ENCODE peak calls at places on chromosomes 2 and 18, in seven cellular contexts. One of them, this sample, is unnamed.

GRCh38 chr2:240820607-240821428 is 799 bp upstream of the KIF1A start:
- DNase-seq in MM.1S: no peak
- DNase-seq in PC-3: no peak
- DNase-seq in hepatocyte: peak
- DNase-seq in SK-N-SH: peak
- DNase-seq in HCT116: no peak
- DNase-seq in GM12878: no peak
- DNase-seq in this sample: peak

GRCh38 chr2:138641277-138641676 is 138.9 kb downstream of the NXPH2 start:
- DNase-seq in hepatocyte: no peak
- DNase-seq in MM.1S: no peak
- DNase-seq in GM12878: no peak
- DNase-seq in PC-3: no peak
- DNase-seq in SK-N-SH: no peak
- DNase-seq in HCT116: no peak
- DNase-seq in this sample: no peak

GRCh38 chr2:152042636-152043615 is 55.9 kb downstream of the CACNB4 start:
- DNase-seq in HCT116: no peak
- DNase-seq in hepatocyte: no peak
- DNase-seq in MM.1S: no peak
- DNase-seq in GM12878: no peak
- DNase-seq in SK-N-SH: no peak
- DNase-seq in PC-3: no peak
- DNase-seq in this sample: peak

GRCh38 chr2:27705851-27706622 is 42.3 kb downstream of the SLC4A1AP start:
- DNase-seq in PC-3: peak
- DNase-seq in hepatocyte: peak
- DNase-seq in SK-N-SH: no peak
- DNase-seq in MM.1S: no peak
- DNase-seq in HCT116: peak
- DNase-seq in GM12878: no peak
- DNase-seq in this sample: no peak

GRCh38 chr2:19349911-19350677 is 8.3 kb downstream of the OSR1 start:
- DNase-seq in PC-3: peak
- DNase-seq in GM12878: no peak
- DNase-seq in HCT116: peak
- DNase-seq in MM.1S: peak
- DNase-seq in hepatocyte: peak
- DNase-seq in SK-N-SH: peak
- DNase-seq in this sample: peak

GRCh38 chr18:46566111-46566510 is 90.9 kb downstream of the LOXHD1 start:
- DNase-seq in GM12878: no peak
- DNase-seq in PC-3: no peak
- DNase-seq in SK-N-SH: no peak
- DNase-seq in HCT116: no peak
- DNase-seq in hepatocyte: no peak
- DNase-seq in MM.1S: no peak
- DNase-seq in this sample: no peak

GRCh38 chr18:28725876-28726275 is 548.9 kb upstream of the CDH2 start:
- DNase-seq in PC-3: peak
- DNase-seq in SK-N-SH: peak
- DNase-seq in MM.1S: no peak
- DNase-seq in GM12878: no peak
- DNase-seq in HCT116: no peak
- DNase-seq in hepatocyte: no peak
- DNase-seq in this sample: no peak

GRCh38 chr2:97858442-97858841 is 137.3 kb downstream of the TMEM131 start:
- DNase-seq in MM.1S: no peak
- DNase-seq in hepatocyte: no peak
- DNase-seq in PC-3: no peak
- DNase-seq in GM12878: no peak
- DNase-seq in HCT116: no peak
- DNase-seq in SK-N-SH: no peak
- DNase-seq in this sample: no peak

GRCh38 chr2:189407161-189407943 is 33.9 kb upstream of the WDR75 start:
- DNase-seq in HCT116: no peak
- DNase-seq in hepatocyte: peak
- DNase-seq in PC-3: peak
- DNase-seq in MM.1S: no peak
- DNase-seq in GM12878: no peak
- DNase-seq in SK-N-SH: peak
- DNase-seq in this sample: no peak

GRCh38 chr2:233289590-233290424 is 17.8 kb upstream of the SAG start:
- DNase-seq in MM.1S: no peak
- DNase-seq in GM12878: no peak
- DNase-seq in hepatocyte: no peak
- DNase-seq in PC-3: no peak
- DNase-seq in SK-N-SH: no peak
- DNase-seq in HCT116: no peak
- DNase-seq in this sample: no peak

GRCh38 chr18:23719634-23720201 is 30.5 kb downstream of the LAMA3 start:
- DNase-seq in SK-N-SH: no peak
- DNase-seq in PC-3: peak
- DNase-seq in MM.1S: no peak
- DNase-seq in hepatocyte: peak
- DNase-seq in GM12878: no peak
- DNase-seq in HCT116: peak
- DNase-seq in this sample: no peak

GRCh38 chr2:124874226-124874625 is 849.1 kb downstream of the CNTNAP5 start:
- DNase-seq in GM12878: no peak
- DNase-seq in hepatocyte: no peak
- DNase-seq in MM.1S: no peak
- DNase-seq in HCT116: no peak
- DNase-seq in PC-3: no peak
- DNase-seq in SK-N-SH: no peak
- DNase-seq in this sample: no peak

GRCh38 chr2:240143276-240143675 is 2.8 kb upstream of the OTOS start:
- DNase-seq in PC-3: no peak
- DNase-seq in MM.1S: no peak
- DNase-seq in GM12878: no peak
- DNase-seq in SK-N-SH: no peak
- DNase-seq in hepatocyte: no peak
- DNase-seq in HCT116: no peak
- DNase-seq in this sample: no peak

GRCh38 chr2:45256867-45257641 is 247.8 kb upstream of the SIX2 start:
- DNase-seq in hepatocyte: peak
- DNase-seq in HCT116: no peak
- DNase-seq in MM.1S: no peak
- DNase-seq in PC-3: no peak
- DNase-seq in GM12878: no peak
- DNase-seq in SK-N-SH: no peak
- DNase-seq in this sample: no peak

GRCh38 chr2:127508621-127509034 is 17.7 kb downstream of the IWS1 start:
- DNase-seq in HCT116: peak
- DNase-seq in SK-N-SH: peak
- DNase-seq in PC-3: peak
- DNase-seq in hepatocyte: peak
- DNase-seq in GM12878: no peak
- DNase-seq in MM.1S: no peak
- DNase-seq in this sample: no peak

GRCh38 chr2:190618030-190618429 is 30.9 kb upstream of the NAB1 start:
- DNase-seq in hepatocyte: peak
- DNase-seq in GM12878: no peak
- DNase-seq in HCT116: no peak
- DNase-seq in SK-N-SH: no peak
- DNase-seq in MM.1S: no peak
- DNase-seq in PC-3: no peak
- DNase-seq in this sample: no peak

GRCh38 chr2:218270721-218271486 is 585 bp downstream of the PNKD start:
- DNase-seq in HCT116: no peak
- DNase-seq in GM12878: no peak
- DNase-seq in PC-3: peak
- DNase-seq in MM.1S: peak
- DNase-seq in hepatocyte: peak
- DNase-seq in SK-N-SH: no peak
- DNase-seq in this sample: no peak

GRCh38 chr2:67872481-67872880 is 190.3 kb downstream of the C1D start:
- DNase-seq in PC-3: no peak
- DNase-seq in SK-N-SH: no peak
- DNase-seq in HCT116: no peak
- DNase-seq in GM12878: no peak
- DNase-seq in hepatocyte: no peak
- DNase-seq in MM.1S: no peak
- DNase-seq in this sample: no peak

GRCh38 chr2:170885130-170885791 is 43.8 kb upstream of the GORASP2 start:
- DNase-seq in GM12878: no peak
- DNase-seq in HCT116: no peak
- DNase-seq in SK-N-SH: no peak
- DNase-seq in hepatocyte: no peak
- DNase-seq in PC-3: peak
- DNase-seq in MM.1S: no peak
- DNase-seq in this sample: no peak

GRCh38 chr18:79794851-79795250 is 2.9 kb upstream of the KCNG2 start:
- DNase-seq in HCT116: no peak
- DNase-seq in hepatocyte: no peak
- DNase-seq in GM12878: no peak
- DNase-seq in PC-3: no peak
- DNase-seq in MM.1S: no peak
- DNase-seq in SK-N-SH: no peak
- DNase-seq in this sample: no peak

GRCh38 chr18:12271376-12272235 is 17.4 kb downstream of the CIDEA start:
- DNase-seq in PC-3: peak
- DNase-seq in hepatocyte: peak
- DNase-seq in SK-N-SH: peak
- DNase-seq in GM12878: peak
- DNase-seq in HCT116: peak
- DNase-seq in MM.1S: peak
- DNase-seq in this sample: peak

GRCh38 chr2:103138123-103138886 is 376.5 kb downstream of the TMEM182 start:
- DNase-seq in GM12878: no peak
- DNase-seq in SK-N-SH: no peak
- DNase-seq in hepatocyte: no peak
- DNase-seq in HCT116: no peak
- DNase-seq in MM.1S: peak
- DNase-seq in PC-3: no peak
- DNase-seq in this sample: no peak

GRCh38 chr2:120766758-120767351 is 31.2 kb downstream of the GLI2 start:
- DNase-seq in MM.1S: no peak
- DNase-seq in SK-N-SH: no peak
- DNase-seq in GM12878: no peak
- DNase-seq in HCT116: no peak
- DNase-seq in PC-3: no peak
- DNase-seq in hepatocyte: no peak
- DNase-seq in this sample: no peak

GRCh38 chr2:23145460-23145859 is 239.5 kb upstream of the KLHL29 start:
- DNase-seq in HCT116: no peak
- DNase-seq in MM.1S: no peak
- DNase-seq in SK-N-SH: no peak
- DNase-seq in PC-3: no peak
- DNase-seq in hepatocyte: no peak
- DNase-seq in GM12878: no peak
- DNase-seq in this sample: no peak

GRCh38 chr18:28175930-28176673 is 828 bp downstream of the CDH2 start:
- DNase-seq in hepatocyte: peak
- DNase-seq in HCT116: no peak
- DNase-seq in GM12878: no peak
- DNase-seq in SK-N-SH: peak
- DNase-seq in MM.1S: peak
- DNase-seq in PC-3: peak
- DNase-seq in this sample: peak

GRCh38 chr2:10007921-10008808 is 35.2 kb upstream of the KLF11 start:
- DNase-seq in PC-3: no peak
- DNase-seq in hepatocyte: no peak
- DNase-seq in GM12878: no peak
- DNase-seq in SK-N-SH: no peak
- DNase-seq in MM.1S: no peak
- DNase-seq in HCT116: no peak
- DNase-seq in this sample: no peak
- H2AFZ ChIP-seq in PC-3: no peak
- H2AFZ ChIP-seq in hepatocyte: no peak
- H2AFZ ChIP-seq in GM12878: no peak
- H2AFZ ChIP-seq in SK-N-SH: no peak
- H2AFZ ChIP-seq in MM.1S: no peak
- H2AFZ ChIP-seq in HCT116: no peak
- H2AFZ ChIP-seq in this sample: no peak

DNA sequence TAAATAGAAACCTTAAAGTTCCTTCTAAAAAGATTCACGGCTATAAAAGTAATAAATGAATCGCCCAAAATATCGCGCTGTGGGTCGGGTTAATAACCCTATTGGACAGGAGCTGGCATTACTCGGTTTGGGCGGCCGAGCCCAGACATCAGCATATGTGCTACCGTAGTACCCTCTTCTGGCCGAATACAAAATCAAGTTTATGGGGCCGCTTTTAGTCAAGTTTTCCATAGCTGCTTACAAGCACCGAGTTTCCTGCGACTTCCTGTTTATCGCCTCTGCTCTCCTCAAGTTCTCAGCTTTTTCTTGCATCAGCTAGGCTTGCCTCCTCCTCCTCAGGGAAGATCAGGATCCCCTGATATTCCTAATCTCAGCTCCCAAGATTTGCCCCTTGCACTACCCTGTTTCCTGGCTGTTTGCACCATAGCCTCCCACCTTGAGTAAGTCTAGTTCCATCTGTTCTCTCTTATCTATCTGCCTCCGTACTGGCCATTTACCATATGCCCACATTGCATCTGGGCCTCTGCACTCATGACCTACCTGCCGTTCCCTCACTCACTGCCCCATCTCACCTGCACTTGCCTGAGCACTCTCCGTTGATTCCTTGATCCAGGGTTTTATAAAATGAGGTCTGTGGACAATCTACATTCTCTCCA is 56.1 kb downstream of the SLC35F5 start:
- DNase-seq in MM.1S: peak
- DNase-seq in HCT116: no peak
- DNase-seq in PC-3: no peak
- DNase-seq in hepatocyte: no peak
- DNase-seq in GM12878: peak
- DNase-seq in SK-N-SH: peak
- DNase-seq in this sample: no peak
- H3K4me2 ChIP-seq in MM.1S: peak
- H3K4me2 ChIP-seq in HCT116: no peak
- H3K4me2 ChIP-seq in PC-3: no peak
- H3K4me2 ChIP-seq in hepatocyte: no peak
- H3K4me2 ChIP-seq in GM12878: peak
- H3K4me2 ChIP-seq in SK-N-SH: peak
- H3K4me2 ChIP-seq in this sample: no peak

DNA sequence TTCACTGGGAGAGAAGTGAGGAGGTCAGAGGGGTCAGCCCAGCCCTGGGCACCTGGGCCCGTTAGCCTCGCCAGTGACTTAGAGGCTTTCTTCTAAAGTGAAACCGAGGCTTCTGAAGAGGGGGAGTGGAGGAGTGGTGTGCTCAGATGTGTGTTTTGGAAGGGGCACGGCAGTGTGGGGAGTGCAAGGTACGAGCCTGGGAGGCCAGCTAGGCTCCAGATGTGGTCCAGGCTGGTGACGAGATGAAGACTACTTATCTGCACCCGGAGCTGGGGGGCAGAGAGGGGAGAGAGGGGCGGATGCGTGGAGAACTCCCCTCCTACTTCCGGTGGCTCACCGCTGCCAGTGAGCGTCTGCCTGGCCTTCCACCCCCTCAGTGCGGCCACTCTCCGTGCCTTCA is 371.3 kb upstream of the HS6ST1 start:
- DNase-seq in PC-3: no peak
- DNase-seq in HCT116: no peak
- DNase-seq in SK-N-SH: no peak
- DNase-seq in MM.1S: no peak
- DNase-seq in GM12878: no peak
- DNase-seq in hepatocyte: no peak
- DNase-seq in this sample: no peak
- H2AFZ ChIP-seq in PC-3: no peak
- H2AFZ ChIP-seq in HCT116: no peak
- H2AFZ ChIP-seq in SK-N-SH: no peak
- H2AFZ ChIP-seq in MM.1S: no peak
- H2AFZ ChIP-seq in GM12878: no peak
- H2AFZ ChIP-seq in hepatocyte: no peak
- H2AFZ ChIP-seq in this sample: no peak

GRCh38 chr2:106694960-106695470 is 191.0 kb downstream of the ST6GAL2 start:
- DNase-seq in hepatocyte: no peak
- DNase-seq in GM12878: no peak
- DNase-seq in HCT116: no peak
- DNase-seq in SK-N-SH: no peak
- DNase-seq in MM.1S: no peak
- DNase-seq in PC-3: no peak
- DNase-seq in this sample: no peak
- H3K4me2 ChIP-seq in hepatocyte: no peak
- H3K4me2 ChIP-seq in GM12878: no peak
- H3K4me2 ChIP-seq in HCT116: no peak
- H3K4me2 ChIP-seq in SK-N-SH: no peak
- H3K4me2 ChIP-seq in MM.1S: no peak
- H3K4me2 ChIP-seq in PC-3: no peak
- H3K4me2 ChIP-seq in this sample: no peak

This sample was measured in neuronal stem cell.